ENCODE peak calls at places on chromosomes 1 and 21, in seven cellular contexts. E is HCT116, N is GM12878, X is HepG2, W is K562, C is SK-N-SH, H is H1. Y is an unnamed sample.

GRCh38 chr21:44304846-44305245 is 5.0 kb downstream of the PFKL start:
- DNase-seq in E (no peak), N (no peak), X (peak), W (peak), C (peak), H (no peak), Y (peak)

GRCh38 chr1:80542231-80542630 is 1258.5 kb upstream of the ADGRL2 start:
- DNase-seq in E (no peak), N (no peak), X (no peak), W (no peak), C (no peak), H (no peak), Y (no peak)

GRCh38 chr1:224564491-224565084 is 51.5 kb upstream of the CNIH3 start:
- DNase-seq in E (no peak), N (no peak), X (no peak), W (no peak), C (peak), H (no peak), Y (no peak)

GRCh38 chr1:174743654-174744561 is 255.8 kb upstream of the CACYBP start:
- DNase-seq in E (peak), N (no peak), X (peak), W (peak), C (peak), H (no peak), Y (peak)

GRCh38 chr1:244302889-244303609 is 148.7 kb downstream of the ADSS2 start:
- DNase-seq in E (peak), N (no peak), X (no peak), W (peak), C (no peak), H (no peak), Y (no peak)

GRCh38 chr1:56456426-56457101 is 122.8 kb downstream of the PLPP3 start:
- DNase-seq in E (peak), N (no peak), X (peak), W (no peak), C (no peak), H (no peak), Y (no peak)

GRCh38 chr1:170664828-170665617 is 1.1 kb downstream of the PRRX1 start:
- DNase-seq in E (no peak), N (no peak), X (no peak), W (no peak), C (peak), H (no peak), Y (no peak)

GRCh38 chr1:203402609-203403337 is 51.9 kb upstream of the FMOD start:
- DNase-seq in E (no peak), N (no peak), X (no peak), W (no peak), C (no peak), H (no peak), Y (no peak)

GRCh38 chr21:38170283-38170682 is 86.5 kb upstream of the KCNJ15 start:
- DNase-seq in E (no peak), N (no peak), X (no peak), W (no peak), C (no peak), H (peak), Y (no peak)

GRCh38 chr1:83905315-83905907 is 93.5 kb downstream of the TTLL7 start:
- DNase-seq in E (no peak), N (no peak), X (no peak), W (peak), C (peak), H (no peak), Y (no peak)

GRCh38 chr21:37899141-37899540 is 17.1 kb downstream of the KCNJ6 start:
- DNase-seq in E (no peak), N (no peak), X (no peak), W (no peak), C (no peak), H (no peak), Y (no peak)

GRCh38 chr21:46424062-46424591 is 34.6 kb upstream of the DIP2A start:
- DNase-seq in E (no peak), N (no peak), X (no peak), W (no peak), C (no peak), H (no peak), Y (no peak)

GRCh38 chr1:33396188-33397124 is 34.4 kb downstream of the PHC2 start:
- DNase-seq in E (no peak), N (no peak), X (no peak), W (peak), C (no peak), H (no peak), Y (no peak)

GRCh38 chr1:60510162-60510561 is 436.6 kb upstream of the C1orf87 start:
- DNase-seq in E (no peak), N (no peak), X (no peak), W (no peak), C (no peak), H (no peak), Y (no peak)

GRCh38 chr1:222815367-222815765 is 527 bp downstream of the DISP1 start:
- DNase-seq in E (no peak), N (no peak), X (no peak), W (peak), C (peak), H (no peak), Y (peak)

GRCh38 chr1:246418565-246419312 is 88.3 kb downstream of the SMYD3 start:
- DNase-seq in E (no peak), N (no peak), X (no peak), W (no peak), C (no peak), H (no peak), Y (no peak)

GRCh38 chr1:56516539-56517252 is 62.7 kb downstream of the PLPP3 start:
- DNase-seq in E (peak), N (peak), X (no peak), W (peak), C (no peak), H (no peak), Y (peak)

GRCh38 chr1:73998348-73998959 is 199.5 kb downstream of the LRRIQ3 start:
- DNase-seq in E (peak), N (peak), X (peak), W (no peak), C (peak), H (no peak), Y (peak)

GRCh38 chr1:3132685-3133084 is 63.7 kb downstream of the PRDM16 start:
- DNase-seq in E (no peak), N (no peak), X (no peak), W (no peak), C (no peak), H (no peak), Y (no peak)

GRCh38 chr1:247552231-247552630 is 3.3 kb downstream of the GCSAML start:
- DNase-seq in E (no peak), N (no peak), X (no peak), W (no peak), C (no peak), H (no peak), Y (no peak)

GRCh38 chr1:10694274-10694632 is 102.2 kb downstream of the CASZ1 start:
- DNase-seq in E (no peak), N (no peak), X (no peak), W (no peak), C (no peak), H (no peak), Y (peak)

GRCh38 chr1:36446261-36446660 is 4.0 kb downstream of the OSCP1 start:
- DNase-seq in E (no peak), N (no peak), X (peak), W (peak), C (peak), H (no peak), Y (no peak)

GRCh38 chr1:223233410-223234163 is 90.5 kb upstream of the TLR5 start:
- DNase-seq in E (peak), N (no peak), X (peak), W (peak), C (no peak), H (no peak), Y (no peak)

GRCh38 chr21:15415541-15416261 is 314.1 kb upstream of the USP25 start:
- DNase-seq in E (no peak), N (no peak), X (peak), W (no peak), C (no peak), H (no peak), Y (no peak)

GRCh38 chr1:227944931-227945890 is 2.5 kb downstream of the WNT9A start:
- DNase-seq in E (no peak), N (no peak), X (no peak), W (no peak), C (peak), H (no peak), Y (peak)

GRCh38 chr1:87720561-87720960 is 391.9 kb downstream of the LMO4 start:
- DNase-seq in E (no peak), N (no peak), X (peak), W (no peak), C (no peak), H (no peak), Y (no peak)

GRCh38 chr1:209989525-209989924 is 51.5 kb downstream of the SYT14 start:
- DNase-seq in E (no peak), N (no peak), X (no peak), W (peak), C (peak), H (no peak), Y (peak)

GRCh38 chr1:160032165-160032827 is 506 bp upstream of the PIGM start:
- DNase-seq in E (no peak), N (no peak), X (no peak), W (peak), C (peak), H (no peak), Y (peak)

GRCh38 chr1:12342261-12343003 is 112.6 kb downstream of the VPS13D start:
- DNase-seq in E (no peak), N (no peak), X (peak), W (no peak), C (no peak), H (no peak), Y (no peak)

GRCh38 chr1:206557636-206558473 is 50.5 kb downstream of the RASSF5 start:
- DNase-seq in E (no peak), N (no peak), X (no peak), W (no peak), C (peak), H (no peak), Y (peak)

GRCh38 chr1:7574121-7575040 is 196.7 kb upstream of the VAMP3 start:
- DNase-seq in E (no peak), N (no peak), X (no peak), W (no peak), C (no peak), H (no peak), Y (peak)

GRCh38 chr1:26857473-26857872 is 5.5 kb upstream of the SFN start:
- DNase-seq in E (no peak), N (no peak), X (no peak), W (no peak), C (no peak), H (no peak), Y (no peak)

GRCh38 chr1:203036537-203036936 is 10.2 kb downstream of the PPFIA4 start:
- DNase-seq in E (no peak), N (no peak), X (no peak), W (no peak), C (peak), H (no peak), Y (no peak)

GRCh38 chr1:154935749-154936415 is 637 bp downstream of the PMVK start:
- DNase-seq in E (no peak), N (no peak), X (no peak), W (no peak), C (no peak), H (no peak), Y (no peak)

GRCh38 chr21:14901482-14901958 is 163.3 kb downstream of the NRIP1 start:
- DNase-seq in E (peak), N (no peak), X (no peak), W (no peak), C (no peak), H (no peak), Y (no peak)

GRCh38 chr1:89310976-89311375 is 38.3 kb upstream of the GBP5 start:
- DNase-seq in E (no peak), N (no peak), X (no peak), W (no peak), C (no peak), H (no peak), Y (no peak)

GRCh38 chr1:89311757-89312156 is 39.1 kb upstream of the GBP5 start:
- DNase-seq in E (no peak), N (no peak), X (no peak), W (no peak), C (no peak), H (peak), Y (no peak)

GRCh38 chr1:89309828-89310227 is 37.2 kb upstream of the GBP5 start:
- DNase-seq in E (no peak), N (no peak), X (no peak), W (no peak), C (no peak), H (no peak), Y (no peak)

GRCh38 chr1:89312572-89312971 is 39.9 kb upstream of the GBP5 start:
- DNase-seq in E (no peak), N (no peak), X (no peak), W (no peak), C (no peak), H (no peak), Y (no peak)

GRCh38 chr1:89310505-89310904 is 37.8 kb upstream of the GBP5 start:
- DNase-seq in E (no peak), N (peak), X (no peak), W (no peak), C (no peak), H (no peak), Y (no peak)
- TF ChIP-seq JUND in E (no peak), N (no peak), X (no peak), W (no peak), C (no peak), H (no peak), Y (no peak)

DNA sequence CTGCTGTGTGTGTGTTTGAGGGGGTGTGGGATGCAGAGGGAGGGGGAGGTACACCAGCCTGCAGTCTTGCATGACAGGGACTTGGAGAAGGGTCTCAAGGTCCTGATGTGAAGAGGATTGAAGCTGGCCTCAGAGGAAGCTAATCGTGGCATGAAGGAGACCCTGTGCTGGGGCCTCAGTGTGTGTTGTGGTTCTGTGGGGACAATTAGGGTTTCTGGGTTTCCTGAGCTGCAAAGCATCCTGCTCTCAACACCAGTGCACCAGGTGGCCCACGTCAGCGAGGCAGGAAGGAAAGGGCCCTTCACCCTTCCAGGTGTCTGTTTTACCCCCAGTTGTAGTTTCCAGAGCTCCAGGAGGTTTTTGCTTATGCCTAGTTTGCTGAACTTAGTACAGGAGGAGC is 52.8 kb downstream of the TENT5C start:
- DNase-seq in E (no peak), N (peak), X (no peak), W (no peak), C (no peak), H (no peak), Y (no peak)
- TF ChIP-seq JUND in E (no peak), N (no peak), X (no peak), W (no peak), C (no peak), H (no peak), Y (no peak)

GRCh38 chr1:42993631-42994121 is 35.0 kb upstream of the SLC2A1 start:
- DNase-seq in E (no peak), N (no peak), X (no peak), W (no peak), C (no peak), H (no peak), Y (peak)

GRCh38 chr1:42990757-42991346 is 32.2 kb upstream of the SLC2A1 start:
- DNase-seq in E (no peak), N (no peak), X (peak), W (no peak), C (no peak), H (no peak), Y (no peak)

GRCh38 chr1:42996384-42996991 is 37.8 kb upstream of the SLC2A1 start:
- DNase-seq in E (no peak), N (no peak), X (no peak), W (no peak), C (no peak), H (no peak), Y (no peak)

GRCh38 chr1:42992043-42992697 is 33.5 kb upstream of the SLC2A1 start:
- DNase-seq in E (no peak), N (no peak), X (no peak), W (no peak), C (no peak), H (no peak), Y (no peak)
- TF ChIP-seq JUND in E (no peak), N (no peak), X (no peak), W (no peak), C (no peak), H (no peak), Y (no peak)

GRCh38 chr1:100543640-100544039 is 5.7 kb downstream of the GPR88 start:
- DNase-seq in E (peak), N (no peak), X (peak), W (no peak), C (no peak), H (no peak), Y (no peak)
- TF ChIP-seq JUND in E (no peak), N (no peak), X (no peak), W (no peak), C (no peak), H (no peak), Y (no peak)

Y was measured in T47D.